ENCODE peak calls at places on chromosomes 2 and 18, in four cellular contexts. One of them, this sample, is unnamed.

GRCh38 chr18:61851940-61852451 is 40.8 kb downstream of the RNF152 start:
- DNase-seq in tibial artery: no peak
- DNase-seq in brain microvascular endothelial cell: peak
- DNase-seq in transverse colon: no peak
- DNase-seq in this sample: peak

GRCh38 chr2:3683748-3684454 is 19.5 kb upstream of the DCDC2C start:
- DNase-seq in tibial artery: no peak
- DNase-seq in brain microvascular endothelial cell: peak
- DNase-seq in transverse colon: no peak
- DNase-seq in this sample: no peak

GRCh38 chr18:49510393-49511115 is 23.5 kb upstream of the C18orf32 start:
- DNase-seq in tibial artery: no peak
- DNase-seq in brain microvascular endothelial cell: peak
- DNase-seq in transverse colon: peak
- DNase-seq in this sample: peak

GRCh38 chr2:71742953-71743601 is 289.7 kb downstream of the DYSF start:
- DNase-seq in tibial artery: peak
- DNase-seq in brain microvascular endothelial cell: peak
- DNase-seq in transverse colon: peak
- DNase-seq in this sample: peak

GRCh38 chr18:44713435-44713834 is 32.7 kb downstream of the SETBP1 start:
- DNase-seq in tibial artery: no peak
- DNase-seq in brain microvascular endothelial cell: no peak
- DNase-seq in transverse colon: no peak
- DNase-seq in this sample: no peak

GRCh38 chr2:7866104-7866503 is 815.8 kb upstream of the ID2 start:
- DNase-seq in tibial artery: no peak
- DNase-seq in brain microvascular endothelial cell: no peak
- DNase-seq in transverse colon: no peak
- DNase-seq in this sample: no peak

GRCh38 chr2:143399679-143400078 is 270.5 kb downstream of the ARHGAP15 start:
- DNase-seq in tibial artery: no peak
- DNase-seq in brain microvascular endothelial cell: no peak
- DNase-seq in transverse colon: no peak
- DNase-seq in this sample: no peak

GRCh38 chr2:109117780-109118179 is 11.2 kb upstream of the SH3RF3 start:
- DNase-seq in tibial artery: no peak
- DNase-seq in brain microvascular endothelial cell: no peak
- DNase-seq in transverse colon: no peak
- DNase-seq in this sample: no peak

GRCh38 chr2:234257859-234258561 is 207.5 kb downstream of the SPP2 start:
- DNase-seq in tibial artery: no peak
- DNase-seq in brain microvascular endothelial cell: peak
- DNase-seq in transverse colon: peak
- DNase-seq in this sample: peak

GRCh38 chr2:200578778-200579177 is 7.0 kb upstream of the AOX1 start:
- DNase-seq in tibial artery: no peak
- DNase-seq in brain microvascular endothelial cell: peak
- DNase-seq in transverse colon: no peak
- DNase-seq in this sample: peak

GRCh38 chr18:79687806-79688205 is 8.2 kb downstream of the CTDP1 start:
- DNase-seq in tibial artery: peak
- DNase-seq in brain microvascular endothelial cell: peak
- DNase-seq in transverse colon: no peak
- DNase-seq in this sample: peak

GRCh38 chr18:23032030-23032582 is 99.0 kb downstream of the RBBP8 start:
- DNase-seq in tibial artery: no peak
- DNase-seq in brain microvascular endothelial cell: no peak
- DNase-seq in transverse colon: no peak
- DNase-seq in this sample: peak

GRCh38 chr2:131039535-131039907 is 53.7 kb downstream of the FAM168B start:
- DNase-seq in tibial artery: no peak
- DNase-seq in brain microvascular endothelial cell: no peak
- DNase-seq in transverse colon: no peak
- DNase-seq in this sample: peak

GRCh38 chr2:23760746-23761145 is 166.2 kb downstream of the ATAD2B start:
- DNase-seq in tibial artery: no peak
- DNase-seq in brain microvascular endothelial cell: no peak
- DNase-seq in transverse colon: no peak
- DNase-seq in this sample: peak

GRCh38 chr18:64966667-64967066 is 784.1 kb upstream of the CDH7 start:
- DNase-seq in tibial artery: no peak
- DNase-seq in brain microvascular endothelial cell: no peak
- DNase-seq in transverse colon: no peak
- DNase-seq in this sample: no peak
- TF ChIP-seq CTCF in tibial artery: no peak
- TF ChIP-seq CTCF in brain microvascular endothelial cell: no peak
- TF ChIP-seq CTCF in transverse colon: no peak
- TF ChIP-seq CTCF in this sample: no peak

DNA sequence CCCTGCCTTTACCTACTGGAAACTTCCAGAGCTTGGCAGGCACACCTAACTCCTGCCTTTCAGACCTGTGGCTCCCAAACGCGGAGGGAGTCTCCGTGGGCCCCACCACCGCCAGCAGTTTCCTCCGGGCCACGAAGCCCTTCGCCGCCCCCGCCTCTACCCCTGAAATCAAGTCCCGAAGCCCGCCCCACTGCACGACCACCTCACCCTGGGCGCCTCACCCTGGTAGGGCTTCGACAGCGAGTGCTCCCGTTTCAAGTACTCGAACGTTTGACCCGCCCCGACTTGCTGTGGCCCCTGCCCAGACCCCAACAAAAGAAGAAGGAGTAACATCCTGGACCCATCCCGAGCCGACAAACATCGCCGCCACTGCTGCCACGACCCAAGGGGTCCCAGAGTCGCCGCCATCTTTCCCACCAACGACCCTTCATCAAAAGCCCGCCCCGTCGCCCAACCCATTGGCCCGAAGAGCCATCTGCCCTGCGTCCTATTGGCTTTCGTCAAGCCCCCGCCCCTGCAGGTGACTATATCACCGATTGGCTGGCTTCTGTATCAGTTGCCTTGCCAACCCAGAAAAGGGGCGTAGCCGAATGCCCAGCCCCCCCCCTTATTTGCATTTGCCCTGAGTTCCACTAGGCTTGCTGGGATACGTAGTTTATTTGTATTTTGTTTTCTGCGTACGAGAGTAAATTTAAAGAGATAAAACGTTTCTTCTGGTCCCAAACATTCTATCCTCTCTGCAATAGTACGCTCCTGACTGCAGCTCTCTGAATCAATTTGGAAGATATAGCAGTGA is at the start of gene LMAN2L:
- DNase-seq in tibial artery: peak
- DNase-seq in brain microvascular endothelial cell: peak
- DNase-seq in transverse colon: peak
- DNase-seq in this sample: peak
- TF ChIP-seq CTCF in tibial artery: peak
- TF ChIP-seq CTCF in brain microvascular endothelial cell: peak
- TF ChIP-seq CTCF in transverse colon: no peak
- TF ChIP-seq CTCF in this sample: no peak

GRCh38 chr2:174603280-174603679 is 5.7 kb upstream of the WIPF1 start:
- DNase-seq in tibial artery: peak
- DNase-seq in brain microvascular endothelial cell: peak
- DNase-seq in transverse colon: peak
- DNase-seq in this sample: peak
- TF ChIP-seq CTCF in tibial artery: peak
- TF ChIP-seq CTCF in brain microvascular endothelial cell: peak
- TF ChIP-seq CTCF in transverse colon: peak
- TF ChIP-seq CTCF in this sample: peak

DNA sequence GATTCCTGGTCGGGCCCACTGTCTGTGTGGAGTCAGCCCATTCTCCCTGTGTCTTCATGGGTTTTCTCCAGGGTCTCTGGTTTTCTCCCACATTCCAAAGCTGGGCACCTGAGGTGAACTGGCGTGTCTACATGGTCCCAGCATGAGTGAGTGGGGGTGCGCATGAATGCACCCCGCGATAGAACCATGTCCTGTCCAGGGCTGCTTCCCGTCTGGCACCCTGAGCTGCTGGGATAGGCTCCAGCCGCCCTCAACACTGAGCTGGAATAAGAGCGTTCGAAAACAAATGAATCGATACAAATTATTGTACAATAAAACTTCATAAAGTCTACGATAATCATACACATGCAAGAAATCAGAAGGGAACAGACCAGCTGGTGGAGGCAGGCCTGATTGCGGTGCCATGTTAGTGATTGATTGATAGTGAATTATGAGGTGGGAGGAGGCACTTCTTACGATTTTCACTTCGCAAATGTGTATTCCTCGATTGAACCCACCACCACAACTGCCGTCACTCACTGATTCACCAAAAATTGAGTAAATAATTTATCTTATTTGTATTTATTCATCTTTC is 186.6 kb downstream of the MGAT5 start:
- DNase-seq in tibial artery: no peak
- DNase-seq in brain microvascular endothelial cell: no peak
- DNase-seq in transverse colon: no peak
- DNase-seq in this sample: no peak
- TF ChIP-seq CTCF in tibial artery: no peak
- TF ChIP-seq CTCF in brain microvascular endothelial cell: no peak
- TF ChIP-seq CTCF in transverse colon: no peak
- TF ChIP-seq CTCF in this sample: no peak

GRCh38 chr2:85763132-85763531 is 9.3 kb downstream of the ATOH8 start:
- DNase-seq in tibial artery: no peak
- DNase-seq in brain microvascular endothelial cell: no peak
- DNase-seq in transverse colon: no peak
- DNase-seq in this sample: no peak
- TF ChIP-seq CTCF in tibial artery: no peak
- TF ChIP-seq CTCF in brain microvascular endothelial cell: no peak
- TF ChIP-seq CTCF in transverse colon: no peak
- TF ChIP-seq CTCF in this sample: no peak

GRCh38 chr2:37414470-37414949 is 70.1 kb downstream of the QPCT start:
- DNase-seq in tibial artery: no peak
- DNase-seq in brain microvascular endothelial cell: peak
- DNase-seq in transverse colon: no peak
- DNase-seq in this sample: peak

GRCh38 chr2:37418956-37419355 is 74.5 kb downstream of the QPCT start:
- DNase-seq in tibial artery: no peak
- DNase-seq in brain microvascular endothelial cell: no peak
- DNase-seq in transverse colon: no peak
- DNase-seq in this sample: no peak

GRCh38 chr2:37421686-37422085 is 77.3 kb downstream of the QPCT start:
- DNase-seq in tibial artery: no peak
- DNase-seq in brain microvascular endothelial cell: no peak
- DNase-seq in transverse colon: no peak
- DNase-seq in this sample: no peak

GRCh38 chr2:37415128-37415817 is 70.8 kb downstream of the QPCT start:
- DNase-seq in tibial artery: no peak
- DNase-seq in brain microvascular endothelial cell: no peak
- DNase-seq in transverse colon: no peak
- DNase-seq in this sample: peak

GRCh38 chr2:37417321-37417720 is 72.9 kb downstream of the QPCT start:
- DNase-seq in tibial artery: no peak
- DNase-seq in brain microvascular endothelial cell: peak
- DNase-seq in transverse colon: no peak
- DNase-seq in this sample: peak
- TF ChIP-seq CTCF in tibial artery: no peak
- TF ChIP-seq CTCF in brain microvascular endothelial cell: no peak
- TF ChIP-seq CTCF in transverse colon: no peak
- TF ChIP-seq CTCF in this sample: no peak

GRCh38 chr18:60668583-60668982 is 296.0 kb upstream of the MC4R start:
- DNase-seq in tibial artery: no peak
- DNase-seq in brain microvascular endothelial cell: no peak
- DNase-seq in transverse colon: no peak
- DNase-seq in this sample: no peak
- TF ChIP-seq CTCF in tibial artery: no peak
- TF ChIP-seq CTCF in brain microvascular endothelial cell: no peak
- TF ChIP-seq CTCF in transverse colon: no peak
- TF ChIP-seq CTCF in this sample: no peak

GRCh38 chr2:113203217-113203530 is 29.4 kb downstream of the PSD4 start:
- DNase-seq in tibial artery: peak
- DNase-seq in brain microvascular endothelial cell: peak
- DNase-seq in transverse colon: no peak
- DNase-seq in this sample: no peak

GRCh38 chr2:113201496-113202304 is 27.9 kb downstream of the PSD4 start:
- DNase-seq in tibial artery: peak
- DNase-seq in brain microvascular endothelial cell: no peak
- DNase-seq in transverse colon: no peak
- DNase-seq in this sample: no peak

GRCh38 chr2:113206251-113206650 is 32.5 kb downstream of the PSD4 start:
- DNase-seq in tibial artery: peak
- DNase-seq in brain microvascular endothelial cell: no peak
- DNase-seq in transverse colon: no peak
- DNase-seq in this sample: no peak

GRCh38 chr2:113202305-113203216 is 28.8 kb downstream of the PSD4 start:
- DNase-seq in tibial artery: peak
- DNase-seq in brain microvascular endothelial cell: no peak
- DNase-seq in transverse colon: no peak
- DNase-seq in this sample: no peak

GRCh38 chr2:113203901-113204519 is 30.2 kb downstream of the PSD4 start:
- DNase-seq in tibial artery: peak
- DNase-seq in brain microvascular endothelial cell: peak
- DNase-seq in transverse colon: peak
- DNase-seq in this sample: peak
- TF ChIP-seq CTCF in tibial artery: peak
- TF ChIP-seq CTCF in brain microvascular endothelial cell: peak
- TF ChIP-seq CTCF in transverse colon: peak
- TF ChIP-seq CTCF in this sample: peak